ENCODE peak calls at places on chromosomes 3 and 15, in nine cellular contexts. One of them, this sample, is unnamed.

GRCh38 chr3:185341616-185342457 is 21.1 kb upstream of the MAP3K13 start:
- DNase-seq in bronchial epithelial cell: peak
- DNase-seq in cardiac fibroblast: no peak
- DNase-seq in ELR: no peak
- DNase-seq in GM03348: no peak
- DNase-seq in BJ: no peak
- DNase-seq in fibroblast of lung: no peak
- DNase-seq in stimulated activated CD4-positive, alpha-beta T cell treated with anti-CD3 and anti-CD28 coated beads, Interleukin-2, amount 100 ng/mL, for 48 hours: no peak
- DNase-seq in SW480: no peak
- DNase-seq in this sample: no peak

GRCh38 chr3:32310918-32311839 is 72.7 kb downstream of the CMTM8 start:
- DNase-seq in BJ: no peak
- DNase-seq in stimulated activated CD4-positive, alpha-beta T cell treated with anti-CD3 and anti-CD28 coated beads, Interleukin-2, amount 100 ng/mL, for 48 hours: no peak
- DNase-seq in GM03348: no peak
- DNase-seq in ELR: no peak
- DNase-seq in SW480: no peak
- DNase-seq in fibroblast of lung: no peak
- DNase-seq in bronchial epithelial cell: no peak
- DNase-seq in cardiac fibroblast: no peak
- DNase-seq in this sample: no peak

GRCh38 chr3:58422756-58423324 is 10.8 kb downstream of the PDHB start:
- DNase-seq in ELR: peak
- DNase-seq in BJ: no peak
- DNase-seq in fibroblast of lung: peak
- DNase-seq in cardiac fibroblast: peak
- DNase-seq in bronchial epithelial cell: peak
- DNase-seq in stimulated activated CD4-positive, alpha-beta T cell treated with anti-CD3 and anti-CD28 coated beads, Interleukin-2, amount 100 ng/mL, for 48 hours: no peak
- DNase-seq in SW480: peak
- DNase-seq in GM03348: peak
- DNase-seq in this sample: no peak

GRCh38 chr15:84685304-84685703 is 27.3 kb upstream of the NMB start:
- DNase-seq in fibroblast of lung: peak
- DNase-seq in cardiac fibroblast: peak
- DNase-seq in ELR: peak
- DNase-seq in bronchial epithelial cell: peak
- DNase-seq in SW480: no peak
- DNase-seq in GM03348: peak
- DNase-seq in stimulated activated CD4-positive, alpha-beta T cell treated with anti-CD3 and anti-CD28 coated beads, Interleukin-2, amount 100 ng/mL, for 48 hours: no peak
- DNase-seq in BJ: peak
- DNase-seq in this sample: peak

GRCh38 chr3:71423151-71423906 is 160.2 kb downstream of the FOXP1 start:
- DNase-seq in GM03348: no peak
- DNase-seq in SW480: no peak
- DNase-seq in stimulated activated CD4-positive, alpha-beta T cell treated with anti-CD3 and anti-CD28 coated beads, Interleukin-2, amount 100 ng/mL, for 48 hours: no peak
- DNase-seq in BJ: no peak
- DNase-seq in ELR: no peak
- DNase-seq in cardiac fibroblast: peak
- DNase-seq in fibroblast of lung: peak
- DNase-seq in bronchial epithelial cell: peak
- DNase-seq in this sample: peak

GRCh38 chr3:32288819-32289218 is 50.3 kb downstream of the CMTM8 start:
- DNase-seq in bronchial epithelial cell: no peak
- DNase-seq in stimulated activated CD4-positive, alpha-beta T cell treated with anti-CD3 and anti-CD28 coated beads, Interleukin-2, amount 100 ng/mL, for 48 hours: no peak
- DNase-seq in GM03348: no peak
- DNase-seq in ELR: no peak
- DNase-seq in cardiac fibroblast: no peak
- DNase-seq in BJ: no peak
- DNase-seq in SW480: no peak
- DNase-seq in fibroblast of lung: no peak
- DNase-seq in this sample: no peak

GRCh38 chr3:157906627-157907026 is 199.6 kb downstream of the SHOX2 start:
- DNase-seq in fibroblast of lung: no peak
- DNase-seq in stimulated activated CD4-positive, alpha-beta T cell treated with anti-CD3 and anti-CD28 coated beads, Interleukin-2, amount 100 ng/mL, for 48 hours: no peak
- DNase-seq in bronchial epithelial cell: no peak
- DNase-seq in cardiac fibroblast: peak
- DNase-seq in SW480: peak
- DNase-seq in GM03348: peak
- DNase-seq in ELR: peak
- DNase-seq in BJ: no peak
- DNase-seq in this sample: no peak

GRCh38 chr3:195829897-195830254 is 18.1 kb upstream of the MUC4 start:
- DNase-seq in stimulated activated CD4-positive, alpha-beta T cell treated with anti-CD3 and anti-CD28 coated beads, Interleukin-2, amount 100 ng/mL, for 48 hours: no peak
- DNase-seq in SW480: no peak
- DNase-seq in ELR: no peak
- DNase-seq in GM03348: no peak
- DNase-seq in BJ: no peak
- DNase-seq in bronchial epithelial cell: no peak
- DNase-seq in fibroblast of lung: no peak
- DNase-seq in cardiac fibroblast: no peak
- DNase-seq in this sample: no peak

GRCh38 chr15:22949074-22949547 is 31.1 kb downstream of the CYFIP1 start:
- DNase-seq in SW480: no peak
- DNase-seq in stimulated activated CD4-positive, alpha-beta T cell treated with anti-CD3 and anti-CD28 coated beads, Interleukin-2, amount 100 ng/mL, for 48 hours: peak
- DNase-seq in cardiac fibroblast: peak
- DNase-seq in fibroblast of lung: peak
- DNase-seq in GM03348: peak
- DNase-seq in bronchial epithelial cell: no peak
- DNase-seq in ELR: peak
- DNase-seq in BJ: peak
- DNase-seq in this sample: no peak

GRCh38 chr3:185781759-185782158 is 43.1 kb downstream of the IGF2BP2 start:
- DNase-seq in stimulated activated CD4-positive, alpha-beta T cell treated with anti-CD3 and anti-CD28 coated beads, Interleukin-2, amount 100 ng/mL, for 48 hours: no peak
- DNase-seq in ELR: peak
- DNase-seq in GM03348: peak
- DNase-seq in bronchial epithelial cell: peak
- DNase-seq in cardiac fibroblast: peak
- DNase-seq in BJ: no peak
- DNase-seq in fibroblast of lung: peak
- DNase-seq in SW480: peak
- DNase-seq in this sample: no peak

GRCh38 chr3:94482686-94483085 is 419.8 kb downstream of the NSUN3 start:
- DNase-seq in stimulated activated CD4-positive, alpha-beta T cell treated with anti-CD3 and anti-CD28 coated beads, Interleukin-2, amount 100 ng/mL, for 48 hours: no peak
- DNase-seq in SW480: no peak
- DNase-seq in BJ: no peak
- DNase-seq in ELR: no peak
- DNase-seq in bronchial epithelial cell: no peak
- DNase-seq in GM03348: no peak
- DNase-seq in fibroblast of lung: no peak
- DNase-seq in cardiac fibroblast: no peak
- DNase-seq in this sample: no peak

GRCh38 chr15:81485806-81486205 is 111.8 kb upstream of the TMC3 start:
- DNase-seq in ELR: no peak
- DNase-seq in stimulated activated CD4-positive, alpha-beta T cell treated with anti-CD3 and anti-CD28 coated beads, Interleukin-2, amount 100 ng/mL, for 48 hours: no peak
- DNase-seq in fibroblast of lung: no peak
- DNase-seq in cardiac fibroblast: no peak
- DNase-seq in SW480: no peak
- DNase-seq in bronchial epithelial cell: no peak
- DNase-seq in BJ: no peak
- DNase-seq in GM03348: no peak
- DNase-seq in this sample: no peak

GRCh38 chr15:41506796-41507341 is 6.8 kb downstream of the LTK start:
- DNase-seq in BJ: no peak
- DNase-seq in SW480: peak
- DNase-seq in stimulated activated CD4-positive, alpha-beta T cell treated with anti-CD3 and anti-CD28 coated beads, Interleukin-2, amount 100 ng/mL, for 48 hours: no peak
- DNase-seq in ELR: no peak
- DNase-seq in fibroblast of lung: no peak
- DNase-seq in cardiac fibroblast: no peak
- DNase-seq in bronchial epithelial cell: no peak
- DNase-seq in GM03348: no peak
- DNase-seq in this sample: no peak

This sample was measured in NCI-H226.